ENCODE peak calls at places on chromosomes 16 and 17, in ten cellular contexts. M is smooth muscle cell of the brain vasculature; Y is stimulated activated CD4-positive, alpha-beta T cell treated with anti-CD3 and anti-CD28 coated beads, Interleukin-15, amount 100 ng/mL, for 1 hour; R is astrocyte of the spinal cord; H is GOT3; O is germinal center; K is aorta; X is COR-L47; T is AG09309; C is HS-5. A is an unnamed sample.

GRCh38 chr17:55606431-55606830 is 95.2 kb upstream of the SMIM36 start:
- DNase-seq in M (no peak), Y (no peak), R (no peak), H (no peak), O (no peak), K (no peak), X (no peak), T (no peak), C (no peak), A (peak)

GRCh38 chr16:86211800-86212199 is 298.5 kb upstream of the FOXF1 start:
- DNase-seq in M (no peak), Y (no peak), R (no peak), H (no peak), O (no peak), K (no peak), X (no peak), T (no peak), C (no peak), A (no peak)

GRCh38 chr17:20294120-20294519 is 173.2 kb downstream of the LGALS9B start:
- DNase-seq in M (no peak), Y (no peak), R (no peak), H (no peak), O (no peak), K (no peak), X (no peak), T (no peak), C (no peak), A (no peak)

GRCh38 chr16:85349413-85350145 is 237.3 kb upstream of the CIBAR2 start:
- DNase-seq in M (no peak), Y (no peak), R (no peak), H (no peak), O (no peak), K (no peak), X (peak), T (no peak), C (no peak), A (no peak)

GRCh38 chr16:11015607-11016006 is 71.2 kb downstream of the CLEC16A start:
- DNase-seq in M (no peak), Y (no peak), R (no peak), H (no peak), O (no peak), K (no peak), X (no peak), T (no peak), C (no peak), A (no peak)

GRCh38 chr16:54317306-54317705 is 30.7 kb upstream of the IRX3 start:
- DNase-seq in M (no peak), Y (no peak), R (no peak), H (no peak), O (no peak), K (no peak), X (no peak), T (no peak), C (no peak), A (no peak)

GRCh38 chr16:77374384-77374783 is 60.5 kb downstream of the ADAMTS18 start:
- DNase-seq in M (no peak), Y (no peak), R (no peak), H (no peak), O (no peak), K (no peak), X (no peak), T (no peak), C (no peak), A (no peak)

GRCh38 chr16:89598199-89598598 is 15.2 kb upstream of the DPEP1 start:
- DNase-seq in M (no peak), Y (no peak), R (no peak), H (no peak), O (peak), K (no peak), X (no peak), T (no peak), C (no peak), A (peak)

GRCh38 chr16:54080524-54081008 is 206.0 kb downstream of the IRX3 start:
- DNase-seq in M (peak), Y (no peak), R (peak), H (no peak), O (no peak), K (no peak), X (no peak), T (peak), C (peak), A (peak)

GRCh38 chr16:11896776-11897175 is 19.0 kb downstream of the GSPT1 start:
- DNase-seq in M (peak), Y (no peak), R (peak), H (no peak), O (no peak), K (no peak), X (no peak), T (no peak), C (peak), A (peak)

GRCh38 chr17:66524848-66525247 is 222.4 kb downstream of the PRKCA start:
- DNase-seq in M (no peak), Y (no peak), R (no peak), H (no peak), O (no peak), K (no peak), X (no peak), T (no peak), C (no peak), A (no peak)

GRCh38 chr16:70430667-70431536 is 8.0 kb downstream of the ST3GAL2 start:
- DNase-seq in M (no peak), Y (peak), R (no peak), H (no peak), O (peak), K (no peak), X (no peak), T (no peak), C (no peak), A (peak)

GRCh38 chr17:74147436-74147835 is 56.0 kb upstream of the RPL38 start:
- DNase-seq in M (no peak), Y (no peak), R (no peak), H (no peak), O (no peak), K (no peak), X (no peak), T (no peak), C (no peak), A (no peak)

GRCh38 chr16:55003916-55004315 is 73.3 kb downstream of the IRX5 start:
- DNase-seq in M (no peak), Y (no peak), R (no peak), H (no peak), O (no peak), K (no peak), X (no peak), T (no peak), C (no peak), A (no peak)

GRCh38 chr16:85709766-85710423 is 21.1 kb upstream of the GINS2 start:
- DNase-seq in M (no peak), Y (no peak), R (no peak), H (no peak), O (no peak), K (no peak), X (peak), T (no peak), C (no peak), A (no peak)

GRCh38 chr16:5722220-5722619 is 624.6 kb upstream of the EEF2KMT start:
- DNase-seq in M (no peak), Y (no peak), R (no peak), H (no peak), O (no peak), K (no peak), X (no peak), T (no peak), C (no peak), A (no peak)

GRCh38 chr17:681738-682137 is 32.9 kb downstream of the VPS53 start:
- DNase-seq in M (no peak), Y (no peak), R (peak), H (no peak), O (no peak), K (no peak), X (no peak), T (peak), C (peak), A (peak)

GRCh38 chr16:23466162-23466885 is 13.3 kb upstream of the COG7 start:
- DNase-seq in M (no peak), Y (no peak), R (peak), H (peak), O (no peak), K (peak), X (no peak), T (peak), C (peak), A (peak)

GRCh38 chr17:81865733-81866439 is 5.3 kb downstream of the ARHGDIA start:
- DNase-seq in M (no peak), Y (no peak), R (no peak), H (no peak), O (no peak), K (peak), X (no peak), T (no peak), C (no peak), A (peak)

GRCh38 chr17:37761065-37761464 is 16.2 kb upstream of the HNF1B start:
- DNase-seq in M (no peak), Y (no peak), R (no peak), H (no peak), O (no peak), K (no peak), X (no peak), T (no peak), C (no peak), A (no peak)